ENCODE peak calls at places on chromosomes 6 and 20, in six cellular contexts. One of them, this sample, is unnamed.

GRCh38 chr6:89186762-89187161 is 30.4 kb downstream of the GABRR1 start:
- DNase-seq in upper lobe of left lung: no peak
- DNase-seq in upper lobe of right lung: no peak
- DNase-seq in OCI-LY7: no peak
- DNase-seq in GM23338: no peak
- DNase-seq in mammary epithelial cell: no peak
- DNase-seq in this sample: no peak

GRCh38 chr6:3625980-3626533 is 125.5 kb downstream of the PXDC1 start:
- DNase-seq in upper lobe of left lung: no peak
- DNase-seq in upper lobe of right lung: no peak
- DNase-seq in OCI-LY7: no peak
- DNase-seq in GM23338: no peak
- DNase-seq in mammary epithelial cell: no peak
- DNase-seq in this sample: no peak

GRCh38 chr20:37383229-37383989 is 37.5 kb downstream of the SRC start:
- DNase-seq in upper lobe of left lung: peak; percentile 30
- DNase-seq in upper lobe of right lung: peak; percentile 57
- DNase-seq in OCI-LY7: no peak
- DNase-seq in GM23338: no peak
- DNase-seq in mammary epithelial cell: peak; percentile 52
- DNase-seq in this sample: peak; percentile 88

GRCh38 chr6:113488061-113488460 is 369.1 kb upstream of the MARCKS start:
- DNase-seq in upper lobe of left lung: no peak
- DNase-seq in upper lobe of right lung: no peak
- DNase-seq in OCI-LY7: no peak
- DNase-seq in GM23338: no peak
- DNase-seq in mammary epithelial cell: no peak
- DNase-seq in this sample: no peak

GRCh38 chr6:130670142-130670541 is 157.1 kb upstream of the SMLR1 start:
- DNase-seq in upper lobe of left lung: no peak
- DNase-seq in upper lobe of right lung: no peak
- DNase-seq in OCI-LY7: no peak
- DNase-seq in GM23338: no peak
- DNase-seq in mammary epithelial cell: no peak
- DNase-seq in this sample: no peak

GRCh38 chr6:43937236-43938177 is 167.5 kb downstream of the VEGFA start:
- DNase-seq in upper lobe of left lung: peak; percentile 68
- DNase-seq in upper lobe of right lung: no peak
- DNase-seq in OCI-LY7: no peak
- DNase-seq in GM23338: no peak
- DNase-seq in mammary epithelial cell: no peak
- DNase-seq in this sample: no peak

GRCh38 chr6:55941713-55942112 is 66.3 kb upstream of the BMP5 start:
- DNase-seq in upper lobe of left lung: no peak
- DNase-seq in upper lobe of right lung: no peak
- DNase-seq in OCI-LY7: no peak
- DNase-seq in GM23338: peak; percentile 13
- DNase-seq in mammary epithelial cell: no peak
- DNase-seq in this sample: peak; percentile 6

GRCh38 chr6:39725632-39725997 is 407 bp upstream of the KIF6 start:
- DNase-seq in upper lobe of left lung: no peak
- DNase-seq in upper lobe of right lung: no peak
- DNase-seq in OCI-LY7: no peak
- DNase-seq in GM23338: no peak
- DNase-seq in mammary epithelial cell: no peak
- DNase-seq in this sample: no peak

GRCh38 chr6:148551226-148551625 is 195.6 kb upstream of the UST start:
- DNase-seq in upper lobe of left lung: no peak
- DNase-seq in upper lobe of right lung: no peak
- DNase-seq in OCI-LY7: no peak
- DNase-seq in GM23338: no peak
- DNase-seq in mammary epithelial cell: no peak
- DNase-seq in this sample: no peak

GRCh38 chr6:39952170-39952569 is 17.9 kb upstream of the MOCS1 start:
- DNase-seq in upper lobe of left lung: no peak
- DNase-seq in upper lobe of right lung: no peak
- DNase-seq in OCI-LY7: no peak
- DNase-seq in GM23338: no peak
- DNase-seq in mammary epithelial cell: no peak
- DNase-seq in this sample: peak; percentile 58

GRCh38 chr6:11714798-11715285 is 63.8 kb downstream of the ADTRP start:
- DNase-seq in upper lobe of left lung: no peak
- DNase-seq in upper lobe of right lung: no peak
- DNase-seq in OCI-LY7: no peak
- DNase-seq in GM23338: no peak
- DNase-seq in mammary epithelial cell: no peak
- DNase-seq in this sample: no peak

DNA sequence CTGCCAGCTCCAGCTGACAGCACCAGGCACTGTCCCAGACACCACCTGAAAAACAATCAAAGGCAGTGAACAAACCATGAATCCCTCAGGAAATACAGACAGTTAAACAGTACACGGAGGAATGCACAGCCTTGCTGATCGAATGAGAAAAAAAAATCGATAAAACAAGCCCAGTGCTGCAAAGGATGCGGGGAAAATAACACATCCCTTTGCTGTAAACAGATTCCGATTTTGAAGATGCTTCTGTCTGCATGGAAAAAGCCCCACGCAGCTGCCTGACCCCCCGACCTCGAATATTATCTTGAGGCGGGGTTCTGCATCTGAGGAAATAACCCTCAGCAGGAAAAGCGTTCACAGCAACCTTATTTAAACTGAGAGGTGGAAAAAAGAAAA is 43.9 kb downstream of the RBM38 start:
- DNase-seq in upper lobe of left lung: no peak
- DNase-seq in upper lobe of right lung: no peak
- DNase-seq in OCI-LY7: no peak
- DNase-seq in GM23338: no peak
- DNase-seq in mammary epithelial cell: no peak
- DNase-seq in this sample: no peak
- H3K27ac ChIP-seq in upper lobe of left lung: peak overlapping the region; percentile 64
- H3K27ac ChIP-seq in upper lobe of right lung: no peak overlapping the region
- H3K27ac ChIP-seq in OCI-LY7: no peak overlapping the region
- H3K27ac ChIP-seq in GM23338: no peak overlapping the region
- H3K27ac ChIP-seq in mammary epithelial cell: peak overlapping the region; percentile 35
- H3K27ac ChIP-seq in this sample: no peak overlapping the region

DNA sequence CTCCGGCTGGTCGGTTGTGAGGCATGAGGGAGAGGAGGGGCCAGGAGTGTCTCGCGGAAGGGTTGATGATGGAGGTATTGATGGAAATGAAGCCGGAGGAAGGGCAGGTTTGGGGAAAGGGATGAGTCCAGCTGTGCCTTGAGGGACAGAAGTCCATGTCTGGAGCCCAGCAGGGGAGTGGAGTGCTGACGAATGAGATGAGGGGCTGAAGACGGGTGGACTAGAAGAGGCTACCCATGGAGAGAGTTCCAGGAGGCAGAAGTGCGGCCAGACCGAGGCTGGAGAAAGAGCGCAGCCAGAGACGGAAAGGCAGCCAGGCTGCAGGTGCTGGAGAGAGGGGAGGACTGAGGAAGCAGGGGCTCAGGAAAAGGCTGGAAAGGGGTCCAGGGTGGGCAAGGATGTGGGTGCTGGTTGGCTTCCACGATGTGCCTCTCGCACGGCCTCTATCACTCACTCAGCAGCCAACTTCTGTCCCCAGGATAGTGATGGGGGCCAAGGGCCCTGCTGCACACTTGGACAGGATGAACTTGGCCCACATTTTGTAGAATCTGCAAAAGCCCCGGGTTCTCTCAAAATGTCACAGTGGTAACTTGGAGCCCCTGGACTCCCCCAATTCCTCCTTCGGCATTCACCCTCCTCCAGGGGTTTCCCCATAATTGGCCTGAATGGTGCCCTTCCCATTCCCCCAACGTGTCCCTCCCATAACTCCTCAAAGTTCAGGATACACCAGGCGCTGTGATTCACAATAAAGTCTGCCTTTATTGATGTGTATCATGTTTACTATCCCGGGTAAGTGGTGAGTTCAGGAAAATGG is 627 bp upstream of the EIF6 start:
- DNase-seq in upper lobe of left lung: no peak
- DNase-seq in upper lobe of right lung: no peak
- DNase-seq in OCI-LY7: no peak
- DNase-seq in GM23338: no peak
- DNase-seq in mammary epithelial cell: no peak
- DNase-seq in this sample: no peak
- H3K4me3 ChIP-seq in upper lobe of left lung: peak overlapping the region; percentile 99
- H3K4me3 ChIP-seq in upper lobe of right lung: peak overlapping the region; percentile 85
- H3K4me3 ChIP-seq in OCI-LY7: peak overlapping the region; percentile 99
- H3K4me3 ChIP-seq in GM23338: peak overlapping the region; percentile 78
- H3K4me3 ChIP-seq in mammary epithelial cell: peak overlapping the region; percentile 52
- H3K4me3 ChIP-seq in this sample: peak overlapping the region; percentile 89

DNA sequence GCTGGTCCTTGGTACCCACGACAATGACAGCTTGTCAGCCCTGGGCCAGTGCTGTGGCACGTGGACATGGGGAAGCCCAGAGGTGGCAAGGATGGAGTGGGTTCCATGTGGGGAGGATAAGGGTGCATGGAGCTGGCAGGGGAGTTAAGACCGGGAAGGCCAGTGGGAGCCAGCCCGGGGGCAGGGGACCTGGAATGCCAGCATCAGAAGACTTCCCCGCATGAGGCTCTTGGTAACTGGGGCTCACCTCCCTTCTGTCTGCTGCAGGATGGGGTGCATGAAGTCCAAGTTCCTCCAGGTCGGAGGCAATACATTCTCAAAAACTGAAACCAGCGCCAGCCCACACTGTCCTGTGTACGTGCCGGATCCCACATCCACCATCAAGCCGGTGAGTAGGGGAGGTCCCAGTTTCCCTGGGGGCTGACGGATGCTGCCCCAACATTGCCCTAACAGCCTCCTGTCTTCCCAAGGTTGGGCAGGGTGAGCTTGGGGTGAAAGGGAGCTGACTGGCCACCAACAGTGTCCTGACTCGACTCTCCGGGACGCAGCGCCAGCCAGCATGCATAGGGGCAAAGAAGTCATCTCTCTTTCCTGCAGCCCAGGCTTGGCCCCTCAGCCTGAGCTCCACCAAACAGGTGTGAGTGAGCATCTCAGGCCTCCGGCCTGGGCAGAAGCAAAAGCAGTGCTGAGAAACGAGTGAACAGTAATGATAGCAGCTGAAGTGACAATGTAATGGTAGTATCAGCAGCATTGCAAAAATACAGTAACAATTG is 19.5 kb downstream of the HCK start:
- DNase-seq in upper lobe of left lung: no peak
- DNase-seq in upper lobe of right lung: no peak
- DNase-seq in OCI-LY7: no peak
- DNase-seq in GM23338: no peak
- DNase-seq in mammary epithelial cell: no peak
- DNase-seq in this sample: no peak
- H3K27ac ChIP-seq in upper lobe of left lung: peak overlapping the region; percentile 54
- H3K27ac ChIP-seq in upper lobe of right lung: no peak overlapping the region
- H3K27ac ChIP-seq in OCI-LY7: no peak overlapping the region
- H3K27ac ChIP-seq in GM23338: no peak overlapping the region
- H3K27ac ChIP-seq in mammary epithelial cell: no peak overlapping the region
- H3K27ac ChIP-seq in this sample: no peak overlapping the region

GRCh38 chr20:53828673-53829085 is 235.0 kb upstream of the ZNF217 start:
- DNase-seq in upper lobe of left lung: no peak
- DNase-seq in upper lobe of right lung: no peak
- DNase-seq in OCI-LY7: peak; percentile 50
- DNase-seq in GM23338: peak; percentile 51
- DNase-seq in mammary epithelial cell: peak; percentile 84
- DNase-seq in this sample: peak; percentile 94

GRCh38 chr20:53827996-53828672 is 234.5 kb upstream of the ZNF217 start:
- DNase-seq in upper lobe of left lung: no peak
- DNase-seq in upper lobe of right lung: no peak
- DNase-seq in OCI-LY7: no peak
- DNase-seq in GM23338: no peak
- DNase-seq in mammary epithelial cell: peak; percentile 91
- DNase-seq in this sample: peak; percentile 92

GRCh38 chr20:53827292-53827995 is 233.8 kb upstream of the ZNF217 start:
- DNase-seq in upper lobe of left lung: no peak
- DNase-seq in upper lobe of right lung: no peak
- DNase-seq in OCI-LY7: no peak
- DNase-seq in GM23338: no peak
- DNase-seq in mammary epithelial cell: no peak
- DNase-seq in this sample: peak; percentile 14

GRCh38 chr20:53829706-53830521 is 236.3 kb upstream of the ZNF217 start:
- DNase-seq in upper lobe of left lung: no peak
- DNase-seq in upper lobe of right lung: no peak
- DNase-seq in OCI-LY7: peak; percentile 81
- DNase-seq in GM23338: no peak
- DNase-seq in mammary epithelial cell: no peak
- DNase-seq in this sample: peak; percentile 65

GRCh38 chr20:53829086-53829703 is 235.6 kb upstream of the ZNF217 start:
- DNase-seq in upper lobe of left lung: peak; percentile 34
- DNase-seq in upper lobe of right lung: no peak
- DNase-seq in OCI-LY7: peak; percentile 21
- DNase-seq in GM23338: no peak
- DNase-seq in mammary epithelial cell: peak; percentile 90
- DNase-seq in this sample: peak; percentile 99
- H3K4me3 ChIP-seq in upper lobe of left lung: peak overlapping the region; percentile 36
- H3K4me3 ChIP-seq in upper lobe of right lung: peak overlapping the region; percentile 30
- H3K4me3 ChIP-seq in OCI-LY7: peak overlapping the region; percentile 60
- H3K4me3 ChIP-seq in GM23338: peak overlapping the region; percentile 18
- H3K4me3 ChIP-seq in mammary epithelial cell: peak overlapping the region; percentile 40
- H3K4me3 ChIP-seq in this sample: peak overlapping the region; percentile 72

GRCh38 chr6:137800749-137801148 is 66.3 kb upstream of the TNFAIP3 start:
- DNase-seq in upper lobe of left lung: no peak
- DNase-seq in upper lobe of right lung: no peak
- DNase-seq in OCI-LY7: no peak
- DNase-seq in GM23338: no peak
- DNase-seq in mammary epithelial cell: no peak
- DNase-seq in this sample: no peak
- H3K27ac ChIP-seq in upper lobe of left lung: no peak overlapping the region
- H3K27ac ChIP-seq in upper lobe of right lung: no peak overlapping the region
- H3K27ac ChIP-seq in OCI-LY7: no peak overlapping the region
- H3K27ac ChIP-seq in GM23338: no peak overlapping the region
- H3K27ac ChIP-seq in mammary epithelial cell: no peak overlapping the region
- H3K27ac ChIP-seq in this sample: no peak overlapping the region